ENCODE peak calls at places on chromosomes 16 and 17, in nine cellular contexts. D, T, W, Z, S, J, R, A and N are unnamed samples.

GRCh38 chr16:26382607-26383006 is 684.1 kb upstream of the C16orf82 start:
- DNase-seq in D (no peak), T (no peak), W (no peak), Z (no peak), S (no peak), J (no peak), R (no peak), A (no peak), N (no peak)

GRCh38 chr16:53224932-53225533 is 170.2 kb downstream of the CHD9 start:
- DNase-seq in D (no peak), T (peak; percentile 51), W (no peak), Z (no peak), S (no peak), J (no peak), R (no peak), A (no peak), N (no peak)

GRCh38 chr16:89502319-89502843 is 5.8 kb upstream of the SPG7 start:
- DNase-seq in D (no peak), T (no peak), W (no peak), Z (peak; percentile 76), S (no peak), J (peak; percentile 50), R (peak; percentile 70), A (no peak), N (no peak)

GRCh38 chr17:1724869-1725641 is 551 bp downstream of the WDR81 start:
- DNase-seq in D (no peak), T (no peak), W (no peak), Z (peak; percentile 67), S (peak; percentile 87), J (no peak), R (no peak), A (no peak), N (no peak)

GRCh38 chr16:12066823-12067222 is 90.3 kb downstream of the SNX29 start:
- DNase-seq in D (no peak), T (no peak), W (no peak), Z (no peak), S (peak; percentile 16), J (no peak), R (no peak), A (no peak), N (no peak)

GRCh38 chr16:24721830-24722238 is 7.6 kb upstream of the TNRC6A start:
- DNase-seq in D (peak; percentile 9), T (no peak), W (no peak), Z (no peak), S (no peak), J (no peak), R (no peak), A (no peak), N (no peak)

GRCh38 chr17:40399185-40399584 is 18.5 kb downstream of the TOP2A start:
- DNase-seq in D (no peak), T (peak; percentile 70), W (peak; percentile 84), Z (no peak), S (no peak), J (no peak), R (peak; percentile 83), A (peak; percentile 74), N (peak; percentile 12)

GRCh38 chr17:75475144-75475835 is 18.9 kb downstream of the TMEM94 start:
- DNase-seq in D (no peak), T (no peak), W (no peak), Z (peak; percentile 29), S (no peak), J (no peak), R (no peak), A (peak; percentile 21), N (no peak)

GRCh38 chr16:79601092-79601977 is 798 bp upstream of the MAF start:
- DNase-seq in D (no peak), T (peak; percentile 11), W (peak; percentile 54), Z (peak; percentile 70), S (peak; percentile 85), J (no peak), R (no peak), A (peak; percentile 63), N (no peak)

GRCh38 chr17:31877911-31878702 is 19.1 kb upstream of the COPRS start:
- DNase-seq in D (no peak), T (no peak), W (peak; percentile 38), Z (no peak), S (no peak), J (no peak), R (peak; percentile 21), A (no peak), N (peak; percentile 44)

GRCh38 chr16:75506567-75506966 is 11.3 kb upstream of the CHST6 start:
- DNase-seq in D (no peak), T (peak; percentile 91), W (peak; percentile 62), Z (no peak), S (no peak), J (no peak), R (peak; percentile 92), A (peak; percentile 89), N (no peak)

GRCh38 chr17:8892338-8892690 is 24.8 kb upstream of the PIK3R6 start:
- DNase-seq in D (no peak), T (no peak), W (no peak), Z (no peak), S (no peak), J (no peak), R (no peak), A (no peak), N (no peak)

GRCh38 chr16:52318259-52319008 is 228.5 kb downstream of the TOX3 start:
- DNase-seq in D (no peak), T (no peak), W (no peak), Z (no peak), S (no peak), J (no peak), R (no peak), A (no peak), N (no peak)

GRCh38 chr16:56609463-56609921 is 1.1 kb downstream of the MT2A start:
- DNase-seq in D (peak; percentile 33), T (peak; percentile 86), W (peak; percentile 94), Z (peak; percentile 70), S (peak; percentile 84), J (no peak), R (peak; percentile 88), A (peak; percentile 86), N (peak; percentile 60)
- H3K4me3 ChIP-seq in D (peak overlapping the region; percentile 72), T (peak overlapping the region; percentile 89), W (peak overlapping the region; percentile 85), Z (no peak overlapping the region), S (peak overlapping the region; percentile 49), J (peak overlapping the region; percentile 79), R (peak overlapping the region; percentile 76), A (peak overlapping the region; percentile 84), N (peak overlapping the region; percentile 74)

GRCh38 chr16:3963886-3964685 is 83.6 kb upstream of the CREBBP start:
- DNase-seq in D (no peak), T (no peak), W (no peak), Z (no peak), S (no peak), J (no peak), R (no peak), A (no peak), N (no peak)

GRCh38 chr16:3961449-3961849 is 80.9 kb upstream of the CREBBP start:
- DNase-seq in D (no peak), T (peak; percentile 58), W (no peak), Z (no peak), S (no peak), J (no peak), R (peak; percentile 25), A (peak; percentile 65), N (no peak)

GRCh38 chr16:3965306-3965705 is 84.8 kb upstream of the CREBBP start:
- DNase-seq in D (no peak), T (no peak), W (no peak), Z (no peak), S (no peak), J (no peak), R (no peak), A (no peak), N (no peak)

GRCh38 chr16:3964686-3965290 is 84.3 kb upstream of the CREBBP start:
- DNase-seq in D (no peak), T (no peak), W (no peak), Z (no peak), S (no peak), J (no peak), R (no peak), A (no peak), N (no peak)

GRCh38 chr16:3963203-3963602 is 82.7 kb upstream of the CREBBP start:
- DNase-seq in D (peak; percentile 25), T (peak; percentile 24), W (no peak), Z (no peak), S (no peak), J (no peak), R (no peak), A (peak; percentile 29), N (no peak)
- H3K4me3 ChIP-seq in D (no peak overlapping the region), T (no peak overlapping the region), W (no peak overlapping the region), Z (no peak overlapping the region), S (no peak overlapping the region), J (no peak overlapping the region), R (no peak overlapping the region), A (no peak overlapping the region), N (no peak overlapping the region)

DNA sequence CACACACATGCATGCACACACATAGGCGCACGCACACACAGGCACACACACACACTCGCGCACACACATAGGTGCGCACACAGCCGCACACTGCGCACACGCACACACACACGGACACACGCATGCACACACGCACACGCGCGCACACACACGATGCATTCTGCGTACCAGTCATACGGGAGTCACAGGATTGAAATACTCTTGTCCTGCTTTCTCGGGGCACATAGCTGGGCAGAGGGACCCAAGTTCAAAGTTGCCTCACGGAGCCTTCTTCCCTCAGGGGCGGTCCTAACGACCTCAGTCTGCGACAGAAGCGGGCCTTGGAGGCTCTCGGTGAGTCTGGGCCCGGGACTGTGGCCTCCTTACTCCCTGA is 56.0 kb downstream of the MRM1 start:
- DNase-seq in D (no peak), T (no peak), W (no peak), Z (no peak), S (no peak), J (no peak), R (no peak), A (no peak), N (no peak)
- H3K4me3 ChIP-seq in D (peak overlapping the region; percentile 30), T (no peak overlapping the region), W (no peak overlapping the region), Z (no peak overlapping the region), S (no peak overlapping the region), J (peak overlapping the region; percentile 48), R (no peak overlapping the region), A (no peak overlapping the region), N (no peak overlapping the region)

GRCh38 chr17:28227278-28228108 is 91.5 kb upstream of the TMEM97 start:
- DNase-seq in D (no peak), T (no peak), W (peak; percentile 19), Z (peak; percentile 85), S (peak; percentile 75), J (peak; percentile 19), R (no peak), A (peak; percentile 60), N (no peak)
- H3K4me3 ChIP-seq in D (peak overlapping the region; percentile 20), T (peak overlapping the region; percentile 35), W (peak overlapping the region; percentile 36), Z (no peak overlapping the region), S (peak overlapping the region; percentile 2), J (peak overlapping the region; percentile 52), R (peak overlapping the region; percentile 48), A (peak overlapping the region; percentile 45), N (peak overlapping the region; percentile 51)

GRCh38 chr17:47298712-47299111 is 25.0 kb upstream of the EFCAB13 start:
- DNase-seq in D (no peak), T (no peak), W (no peak), Z (no peak), S (no peak), J (no peak), R (no peak), A (no peak), N (no peak)
- H3K4me3 ChIP-seq in D (no peak overlapping the region), T (no peak overlapping the region), W (no peak overlapping the region), Z (no peak overlapping the region), S (no peak overlapping the region), J (no peak overlapping the region), R (no peak overlapping the region), A (no peak overlapping the region), N (no peak overlapping the region)